ENCODE peak calls at places on chromosomes 1 and 21, in seven cellular contexts. J is endothelial cell of umbilical vein; T is SJSA1; X is naive thymus-derived CD4-positive, alpha-beta T cell; O is body of pancreas; Y is colonic mucosa; Q is adrenal gland. L is an unnamed sample. For H3K36me3, the result is how much of the 10 kb centered on the place peaks cover.

GRCh38 chr1:215669806-215670485 is 102.8 kb downstream of the KCTD3 start:
- DNase-seq in J (no peak), T (no peak), X (no peak), O (no peak), Y (no peak), Q (no peak), L (no peak)

GRCh38 chr1:212218911-212219310 is 66.3 kb upstream of the PPP2R5A start:
- DNase-seq in J (no peak), T (no peak), X (no peak), O (no peak), Y (no peak), Q (no peak), L (peak)

GRCh38 chr1:33387512-33388079 is 43.3 kb downstream of the PHC2 start:
- DNase-seq in J (no peak), T (no peak), X (no peak), O (no peak), Y (no peak), Q (peak), L (peak)

GRCh38 chr1:21287905-21288514 is 2.3 kb downstream of the ECE1 start:
- DNase-seq in J (no peak), T (no peak), X (no peak), O (no peak), Y (no peak), Q (peak), L (no peak)

GRCh38 chr1:246565751-246566127 is 322 bp downstream of the TFB2M start:
- DNase-seq in J (no peak), T (no peak), X (no peak), O (peak), Y (no peak), Q (no peak), L (no peak)

GRCh38 chr21:31128234-31128633 is 90.0 kb upstream of the KRTAP19-8 start:
- DNase-seq in J (no peak), T (no peak), X (no peak), O (no peak), Y (no peak), Q (no peak), L (no peak)

GRCh38 chr1:2228684-2229031 is 539 bp downstream of the SKI start:
- DNase-seq in J (no peak), T (no peak), X (no peak), O (peak), Y (no peak), Q (peak), L (no peak)

GRCh38 chr1:1311107-1312104 is 3.0 kb downstream of the PUSL1 start:
- DNase-seq in J (no peak), T (no peak), X (no peak), O (no peak), Y (no peak), Q (no peak), L (no peak)

GRCh38 chr1:100229681-100230443 is 19.8 kb downstream of the DBT start:
- DNase-seq in J (no peak), T (no peak), X (no peak), O (no peak), Y (no peak), Q (peak), L (no peak)

GRCh38 chr1:175554586-175554985 is 188.8 kb downstream of the TNR start:
- DNase-seq in J (no peak), T (no peak), X (no peak), O (no peak), Y (no peak), Q (no peak), L (no peak)

GRCh38 chr1:91635763-91636162 is 135.1 kb downstream of the CDC7 start:
- DNase-seq in J (no peak), T (no peak), X (no peak), O (no peak), Y (no peak), Q (no peak), L (no peak)

GRCh38 chr1:228317891-228318810 is 88.5 kb downstream of the TRIM11 start:
- DNase-seq in J (no peak), T (no peak), X (no peak), O (no peak), Y (no peak), Q (no peak), L (no peak)

GRCh38 chr1:200030791-200031190 is 3.3 kb downstream of the NR5A2 start:
- DNase-seq in J (no peak), T (no peak), X (no peak), O (no peak), Y (no peak), Q (no peak), L (no peak)

GRCh38 chr1:239814306-239814881 is 277.3 kb upstream of the FMN2 start:
- DNase-seq in J (no peak), T (no peak), X (no peak), O (no peak), Y (no peak), Q (peak), L (peak)

GRCh38 chr1:185733818-185734709 is at the start of gene HMCN1:
- DNase-seq in J (peak), T (peak), X (no peak), O (peak), Y (peak), Q (peak), L (peak)

GRCh38 chr1:160096491-160097116 is 1.8 kb downstream of the IGSF8 start:
- DNase-seq in J (no peak), T (no peak), X (no peak), O (no peak), Y (no peak), Q (peak), L (no peak)

GRCh38 chr21:26952274-26953066 is 14.4 kb downstream of the ADAMTS5 start:
- DNase-seq in J (no peak), T (no peak), X (no peak), O (no peak), Y (no peak), Q (no peak), L (no peak)

GRCh38 chr1:47444578-47445465 is 7.0 kb downstream of the FOXD2 start:
- DNase-seq in J (no peak), T (no peak), X (no peak), O (no peak), Y (peak), Q (no peak), L (no peak)

GRCh38 chr1:27395441-27396195 is 3.2 kb downstream of the GPR3 start:
- DNase-seq in J (peak), T (peak), X (peak), O (peak), Y (peak), Q (peak), L (peak)

GRCh38 chr21:27647401-27647800 is 680.5 kb upstream of the ADAMTS5 start:
- DNase-seq in J (peak), T (no peak), X (no peak), O (no peak), Y (no peak), Q (no peak), L (no peak)

GRCh38 chr1:160353223-160353622 is 10.0 kb downstream of the NCSTN start:
- DNase-seq in J (no peak), T (no peak), X (no peak), O (no peak), Y (no peak), Q (no peak), L (peak)

GRCh38 chr1:10188133-10188532 is 22.2 kb upstream of the KIF1B start:
- DNase-seq in J (no peak), T (no peak), X (no peak), O (no peak), Y (no peak), Q (no peak), L (no peak)

GRCh38 chr1:221874285-221875003 is 132.6 kb upstream of the DUSP10 start:
- DNase-seq in J (no peak), T (no peak), X (no peak), O (no peak), Y (no peak), Q (no peak), L (no peak)
- H3K4me3 ChIP-seq in J (no peak), T (no peak), X (no peak), O (no peak), Y (no peak), Q (no peak), L (no peak)

GRCh38 chr21:46207920-46208571 is 20.5 kb downstream of the LSS start:
- DNase-seq in J (no peak), T (no peak), X (no peak), O (no peak), Y (no peak), Q (no peak), L (no peak)
- H3K36me3 ChIP-seq in J (under half), T (under half), X (half or more), O (under half), Y (under half), Q (half or more), L (half or more)

GRCh38 chr21:42361286-42361685 is 5.0 kb downstream of the TFF1 start:
- DNase-seq in J (no peak), T (no peak), X (no peak), O (no peak), Y (no peak), Q (no peak), L (no peak)

GRCh38 chr21:42362198-42362597 is 4.1 kb downstream of the TFF1 start:
- DNase-seq in J (no peak), T (no peak), X (no peak), O (no peak), Y (no peak), Q (no peak), L (no peak)

GRCh38 chr21:42362700-42363099 is 3.6 kb downstream of the TFF1 start:
- DNase-seq in J (no peak), T (no peak), X (no peak), O (no peak), Y (no peak), Q (no peak), L (no peak)

GRCh38 chr21:42364304-42364865 is 1.9 kb downstream of the TFF1 start:
- DNase-seq in J (no peak), T (no peak), X (no peak), O (no peak), Y (no peak), Q (no peak), L (no peak)

DNA sequence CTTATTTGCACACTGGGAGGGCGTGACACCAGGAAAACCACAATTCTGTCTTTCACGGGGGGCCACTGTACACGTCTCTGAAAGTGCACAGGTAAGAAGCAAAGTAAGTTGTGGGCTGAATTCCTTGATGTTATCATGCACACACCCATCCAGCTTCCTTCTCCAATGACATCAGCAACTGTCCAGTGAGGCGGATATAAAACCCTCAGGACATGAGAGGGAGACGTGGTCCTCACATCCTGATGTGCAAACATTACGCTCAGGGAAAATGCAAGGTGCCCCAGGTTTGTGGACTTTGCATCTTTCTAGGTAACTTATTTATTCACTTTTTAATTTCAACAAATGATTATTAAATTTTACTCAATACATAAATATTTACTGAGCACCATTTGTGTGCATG is 3.0 kb downstream of the TFF1 start:
- DNase-seq in J (no peak), T (no peak), X (no peak), O (no peak), Y (no peak), Q (no peak), L (no peak)
- H3K4me3 ChIP-seq in J (no peak), T (no peak), X (no peak), O (no peak), Y (no peak), Q (no peak), L (no peak)

DNA sequence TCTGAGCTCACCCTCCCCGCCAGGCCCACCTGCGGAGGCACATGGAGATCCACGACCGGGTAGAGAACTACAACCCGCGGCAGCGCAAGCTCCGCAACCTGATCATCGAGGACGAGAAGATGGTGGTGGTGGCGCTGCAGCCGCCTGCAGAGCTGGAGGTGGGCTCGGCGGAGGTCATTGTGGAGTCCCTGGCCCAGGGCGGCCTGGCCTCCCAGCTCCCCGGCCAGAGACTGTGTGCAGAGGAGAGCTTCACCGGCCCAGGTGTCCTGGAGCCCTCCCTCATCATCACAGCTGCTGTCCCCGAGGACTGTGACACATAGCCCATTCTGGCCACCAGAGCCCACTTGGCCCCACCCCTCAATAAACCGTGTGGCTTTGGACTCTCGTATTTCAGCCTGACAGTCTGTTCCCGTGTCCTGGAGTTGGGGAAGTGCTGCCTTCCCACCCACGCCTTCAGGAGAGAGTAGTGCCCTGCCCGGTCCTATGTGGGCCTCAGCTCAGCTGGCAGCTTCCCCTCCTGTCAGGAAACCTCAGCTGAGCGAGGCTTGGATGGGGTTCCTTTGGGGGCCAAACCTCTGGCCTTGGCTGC is 9.2 kb downstream of the ZBTB48 start:
- DNase-seq in J (no peak), T (no peak), X (no peak), O (no peak), Y (no peak), Q (no peak), L (no peak)
- H3K36me3 ChIP-seq in J (under half), T (half or more), X (half or more), O (under half), Y (under half), Q (half or more), L (under half)

DNA sequence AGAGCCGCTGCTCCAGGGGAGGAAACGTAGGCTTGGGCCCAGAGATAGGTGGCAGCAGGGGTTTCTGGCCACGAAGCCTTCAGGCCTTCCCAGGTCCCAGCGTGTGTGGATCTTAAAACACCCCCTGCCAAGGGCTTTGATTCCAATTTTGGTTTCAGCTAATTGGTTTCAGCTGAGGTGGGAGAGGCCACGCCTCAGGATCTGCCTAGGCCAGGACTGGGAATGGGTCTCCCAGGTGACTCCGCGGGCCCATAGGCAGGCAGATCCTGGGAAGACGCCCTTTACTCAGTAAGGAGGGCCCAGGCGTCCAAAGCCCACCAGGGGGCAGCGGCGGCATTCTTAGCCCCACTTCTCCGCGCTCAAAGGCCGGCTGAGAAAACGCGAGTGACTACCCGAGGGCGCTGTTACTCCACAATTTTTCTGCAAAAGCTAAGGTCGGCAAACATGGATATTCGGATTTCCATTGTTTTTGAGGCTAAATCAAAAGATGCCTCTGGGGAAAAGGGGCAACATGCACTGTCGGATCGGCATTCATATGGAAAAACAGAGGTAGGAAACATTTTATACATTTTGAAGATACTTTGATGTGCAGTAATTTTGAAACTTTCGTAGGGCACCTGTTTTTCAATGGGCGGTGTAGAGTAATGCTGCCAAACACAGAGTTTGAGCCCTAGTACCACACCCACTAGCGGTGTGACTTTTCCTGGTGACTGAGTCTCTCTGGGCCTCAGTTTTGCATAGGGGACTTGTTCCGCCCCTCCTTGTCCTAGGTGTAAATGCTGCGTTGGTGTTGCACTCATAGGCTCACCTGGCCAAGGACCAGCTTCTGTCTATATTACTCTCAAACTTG is 31.8 kb upstream of the BCL10 start:
- DNase-seq in J (peak), T (peak), X (no peak), O (peak), Y (peak), Q (peak), L (peak)
- H3K4me3 ChIP-seq in J (no peak), T (no peak), X (no peak), O (no peak), Y (no peak), Q (no peak), L (no peak)

GRCh38 chr1:153749408-153750005 is 21.7 kb downstream of the INTS3 start:
- DNase-seq in J (peak), T (peak), X (peak), O (peak), Y (peak), Q (peak), L (peak)
- H3K36me3 ChIP-seq in J (under half), T (half or more), X (half or more), O (under half), Y (under half), Q (half or more), L (under half)

DNA sequence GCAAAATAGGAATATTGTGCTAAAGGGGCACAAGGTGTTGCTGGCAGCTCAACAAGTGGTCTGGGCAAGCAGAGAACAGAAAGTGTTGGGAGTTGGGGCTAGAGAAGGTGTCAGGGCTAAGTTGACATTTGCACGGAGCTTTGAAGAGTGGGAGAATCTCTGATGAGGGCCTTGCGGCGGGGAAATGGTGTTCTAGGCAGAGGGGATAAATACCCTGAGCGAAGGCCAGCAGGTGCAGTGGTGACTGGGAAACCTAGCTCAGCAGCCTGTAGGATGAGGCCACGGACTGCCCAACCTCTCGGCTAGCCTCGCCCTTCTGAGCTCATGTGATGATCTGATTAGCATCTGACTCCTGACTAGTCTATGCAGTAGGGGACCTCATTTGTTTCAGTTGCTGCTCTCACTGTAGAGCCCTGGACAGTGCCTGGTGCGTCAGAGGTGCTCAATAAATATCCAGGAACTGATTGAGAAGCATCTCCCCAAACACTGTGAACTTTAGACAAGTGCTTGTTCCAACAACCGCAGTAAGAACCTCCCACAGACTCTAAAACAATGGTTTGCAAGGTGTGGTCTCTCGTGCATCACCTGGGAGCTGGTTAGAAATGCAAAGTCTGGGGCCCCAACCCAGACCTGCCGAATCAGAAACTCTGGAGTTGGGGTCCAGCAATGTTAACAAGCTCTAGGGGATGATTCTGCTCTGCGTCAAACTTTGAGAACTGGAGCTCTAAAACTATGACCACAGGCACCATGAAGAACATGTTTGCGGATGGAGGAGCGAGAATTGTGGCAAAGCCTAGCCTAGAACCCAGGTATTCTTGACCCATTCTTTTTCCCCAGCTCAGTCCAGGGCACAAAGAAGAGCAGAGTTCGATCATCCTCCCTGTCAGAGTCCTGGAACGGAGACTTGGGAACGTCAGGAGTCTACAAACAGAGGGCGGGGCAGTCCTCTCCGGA is 883 bp upstream of the FOXO6 start:
- DNase-seq in J (no peak), T (no peak), X (no peak), O (no peak), Y (peak), Q (no peak), L (no peak)
- H3K4me3 ChIP-seq in J (no peak), T (peak), X (peak), O (no peak), Y (peak), Q (no peak), L (peak)

DNA sequence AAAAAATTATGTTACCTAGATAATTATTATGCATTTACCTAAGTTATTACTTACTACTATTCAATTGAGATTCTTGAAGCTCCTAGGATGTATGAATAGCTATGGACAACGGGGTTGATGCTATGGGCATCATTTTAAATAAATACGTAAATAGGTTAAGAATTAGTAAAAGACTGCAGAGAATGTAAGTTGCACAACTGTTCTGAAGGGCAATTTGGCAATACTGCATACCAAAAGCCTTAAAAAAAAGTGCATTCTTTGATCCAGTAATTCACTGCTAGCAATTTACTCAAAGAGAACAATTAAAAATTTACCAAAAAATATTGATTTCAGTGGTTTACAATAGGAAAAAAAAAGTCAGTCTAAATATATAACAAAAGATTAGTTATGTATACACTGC is 3.5 kb downstream of the ARPC5 start:
- DNase-seq in J (no peak), T (no peak), X (no peak), O (no peak), Y (no peak), Q (no peak), L (peak)
- H3K36me3 ChIP-seq in J (under half), T (half or more), X (under half), O (under half), Y (under half), Q (under half), L (under half)